ENCODE peak calls at places on chromosomes 2 and 18, in eight cellular contexts. C, E, O, F, J, Q, Y and A are unnamed samples.

GRCh38 chr2:10427568-10427975 is 20.6 kb downstream of the ODC1 start:
- DNase-seq in C (no peak), E (peak), O (no peak), Y (peak), Q (no peak), J (no peak), F (no peak), A (no peak)

GRCh38 chr2:136168605-136169210 is 50.8 kb upstream of the CXCR4 start:
- DNase-seq in Y (no peak), Q (no peak), J (no peak), F (no peak), O (no peak), E (no peak), C (no peak), A (no peak)

GRCh38 chr2:100262555-100263320 is 59.6 kb downstream of the LONRF2 start:
- DNase-seq in C (peak), Q (peak), F (peak), Y (peak), E (peak), O (no peak), J (peak), A (peak)

GRCh38 chr2:769771-770170 is 92.6 kb upstream of the TMEM18 start:
- DNase-seq in C (no peak), O (no peak), Y (no peak), F (no peak), Q (no peak), E (no peak), J (no peak), A (no peak)

GRCh38 chr2:68939962-68940361 is 12.7 kb downstream of the GKN2 start:
- DNase-seq in Q (no peak), E (no peak), J (no peak), F (no peak), O (no peak), Y (no peak), C (no peak), A (no peak)

GRCh38 chr2:98800330-98801064 is 69.6 kb upstream of the MGAT4A start:
- DNase-seq in O (no peak), E (no peak), C (no peak), Y (no peak), F (no peak), J (peak), Q (no peak), A (no peak)

GRCh38 chr2:21055451-21055850 is 11.6 kb upstream of the APOB start:
- DNase-seq in Q (no peak), J (no peak), E (no peak), O (no peak), F (no peak), C (no peak), Y (no peak), A (no peak)

GRCh38 chr2:223856021-223856420 is 18.6 kb upstream of the AP1S3 start:
- DNase-seq in C (no peak), Q (no peak), Y (peak), O (no peak), E (no peak), J (no peak), F (no peak), A (no peak)

GRCh38 chr2:9941196-9941995 is 10.1 kb upstream of the GRHL1 start:
- DNase-seq in O (peak), E (peak), J (no peak), Y (peak), F (no peak), C (no peak), Q (peak), A (no peak)

GRCh38 chr2:41863062-41863461 is 184.8 kb upstream of the PKDCC start:
- DNase-seq in O (no peak), E (no peak), C (no peak), J (no peak), F (no peak), Y (no peak), Q (no peak), A (no peak)

GRCh38 chr2:100752628-100753333 is 67.2 kb upstream of the NPAS2 start:
- DNase-seq in Q (peak), F (no peak), E (peak), O (peak), J (no peak), Y (peak), C (no peak), A (no peak)

GRCh38 chr18:74577019-74577418 is 20.7 kb upstream of the ZNF407 start:
- DNase-seq in C (no peak), E (no peak), J (no peak), F (no peak), Y (no peak), Q (no peak), O (no peak), A (no peak)

GRCh38 chr18:37299471-37300304 is 265.9 kb downstream of the CELF4 start:
- DNase-seq in J (peak), Y (peak), Q (peak), O (peak), C (no peak), F (no peak), E (peak), A (no peak)